ENCODE peak calls at places on chromosome 17, in six cellular contexts. L, J, R, S, P and B are unnamed samples.

GRCh38 chr17:73506470-73507435 is 137.5 kb downstream of the SDK2 start:
- DNase-seq in L (no peak), J (no peak), R (no peak), S (no peak), P (no peak), B (no peak)

GRCh38 chr17:44533533-44534246 is 23.6 kb upstream of the FZD2 start:
- DNase-seq in L (peak; percentile 96), J (peak; percentile 90), R (peak; percentile 75), S (no peak), P (peak; percentile 93), B (no peak)

GRCh38 chr17:74059471-74059870 is 144.0 kb upstream of the RPL38 start:
- DNase-seq in L (no peak), J (no peak), R (no peak), S (no peak), P (no peak), B (no peak)

GRCh38 chr17:50174444-50174843 is 8.6 kb downstream of the SGCA start:
- DNase-seq in L (no peak), J (no peak), R (no peak), S (no peak), P (no peak), B (no peak)

GRCh38 chr17:39360537-39360936 is 40.9 kb downstream of the FBXL20 start:
- DNase-seq in L (peak; percentile 72), J (no peak), R (no peak), S (no peak), P (no peak), B (no peak)

GRCh38 chr17:80432350-80432955 is 17.5 kb downstream of the ENDOV start:
- DNase-seq in L (no peak), J (no peak), R (no peak), S (no peak), P (no peak), B (no peak)

GRCh38 chr17:74803388-74803930 is 27.3 kb upstream of the NAT9 start:
- DNase-seq in L (no peak), J (no peak), R (no peak), S (no peak), P (no peak), B (no peak)

GRCh38 chr17:77736207-77736600 is 222.3 kb upstream of the TNRC6C start:
- DNase-seq in L (no peak), J (no peak), R (no peak), S (no peak), P (no peak), B (no peak)

GRCh38 chr17:58822148-58823050 is 66.7 kb downstream of the PPM1E start:
- DNase-seq in L (no peak), J (no peak), R (no peak), S (no peak), P (no peak), B (no peak)

GRCh38 chr17:79955167-79955549 is 80.5 kb downstream of the TBC1D16 start:
- DNase-seq in L (no peak), J (no peak), R (no peak), S (no peak), P (no peak), B (no peak)

GRCh38 chr17:35163886-35164285 is 16.3 kb downstream of the UNC45B start:
- DNase-seq in L (peak; percentile 25), J (no peak), R (no peak), S (no peak), P (no peak), B (no peak)

GRCh38 chr17:38786372-38786771 is 13.0 kb downstream of the PIP4K2B start:
- DNase-seq in L (no peak), J (no peak), R (no peak), S (no peak), P (no peak), B (no peak)

GRCh38 chr17:2222901-2223616 is 80.5 kb downstream of the SMG6 start:
- DNase-seq in L (no peak), J (peak; percentile 87), R (peak; percentile 49), S (no peak), P (peak; percentile 95), B (no peak)

GRCh38 chr17:51000835-51001638 is 119.6 kb downstream of the SPAG9 start:
- DNase-seq in L (no peak), J (peak; percentile 87), R (peak; percentile 26), S (peak; percentile 60), P (peak; percentile 90), B (no peak)

GRCh38 chr17:77279448-77280303 is 138.9 kb downstream of the SEC14L1 start:
- DNase-seq in L (no peak), J (peak; percentile 95), R (no peak), S (no peak), P (peak; percentile 51), B (no peak)

GRCh38 chr17:80474231-80474932 is 2.0 kb downstream of the NPTX1 start:
- DNase-seq in L (no peak), J (peak; percentile 34), R (no peak), S (no peak), P (peak; percentile 45), B (no peak)

GRCh38 chr17:1647802-1648581 is 1.7 kb downstream of the RILP start:
- DNase-seq in L (no peak), J (peak; percentile 42), R (no peak), S (no peak), P (peak; percentile 20), B (no peak)

GRCh38 chr17:70184207-70184606 is 14.9 kb downstream of the KCNJ2 start:
- DNase-seq in L (no peak), J (no peak), R (no peak), S (no peak), P (no peak), B (no peak)

GRCh38 chr17:74759243-74759801 is 10.9 kb downstream of the NHERF1 start:
- DNase-seq in L (no peak), J (no peak), R (peak; percentile 60), S (no peak), P (no peak), B (no peak)

GRCh38 chr17:78232774-78233173 is 1.3 kb downstream of the TMEM235 start:
- DNase-seq in L (no peak), J (no peak), R (no peak), S (no peak), P (no peak), B (no peak)

GRCh38 chr17:35017021-35017420 is 36.7 kb downstream of the LIG3 start:
- DNase-seq in L (no peak), J (no peak), R (no peak), S (no peak), P (no peak), B (no peak)

GRCh38 chr17:45149669-45150603 is 1.7 kb downstream of the HEXIM1 start:
- DNase-seq in L (peak; percentile 74), J (peak; percentile 70), R (peak; percentile 73), S (no peak), P (peak; percentile 61), B (no peak)

GRCh38 chr17:72342582-72343527 is 222.0 kb downstream of the SOX9 start:
- DNase-seq in L (peak; percentile 34), J (peak; percentile 37), R (no peak), S (no peak), P (no peak), B (no peak)

GRCh38 chr17:4588391-4588790 is 4.1 kb downstream of the SMTNL2 start:
- DNase-seq in L (no peak), J (no peak), R (no peak), S (no peak), P (no peak), B (no peak)

DNA sequence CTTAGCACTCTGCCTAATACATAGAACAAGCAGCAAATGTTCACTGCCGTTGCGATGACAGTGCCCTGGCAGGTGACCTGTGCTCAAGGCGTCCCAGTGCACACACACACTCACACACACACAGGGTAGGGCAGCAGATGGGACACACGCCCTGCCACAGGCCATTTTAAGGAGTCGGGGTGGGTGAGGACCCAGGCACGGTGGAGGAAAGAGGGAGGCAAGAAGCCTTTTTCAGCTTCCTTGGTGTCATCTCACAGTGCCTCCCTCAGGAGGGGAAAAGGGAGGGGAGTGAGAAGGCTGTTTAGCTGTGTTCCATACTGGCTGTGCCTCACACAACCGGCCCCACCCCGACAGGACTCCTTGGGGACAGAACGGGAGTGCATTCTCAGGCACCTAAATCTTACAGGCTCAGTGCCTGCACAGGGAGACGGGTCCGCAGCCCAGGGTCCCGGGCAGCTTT is 1.5 kb downstream of the PITPNM3 start:
- DNase-seq in L (no peak), J (no peak), R (no peak), S (no peak), P (no peak), B (no peak)
- H3K4me3 ChIP-seq in L (peak overlapping the region; percentile 60), J (no peak overlapping the region), R (no peak overlapping the region), S (no peak overlapping the region), P (no peak overlapping the region), B (no peak overlapping the region)

GRCh38 chr17:82388223-82388921 is 16.8 kb downstream of the UTS2R start:
- DNase-seq in L (no peak), J (no peak), R (no peak), S (no peak), P (no peak), B (no peak)
- TF ChIP-seq CTCF in L (no peak), J (no peak), R (no peak), S (no peak), P (no peak), B (no peak)

DNA sequence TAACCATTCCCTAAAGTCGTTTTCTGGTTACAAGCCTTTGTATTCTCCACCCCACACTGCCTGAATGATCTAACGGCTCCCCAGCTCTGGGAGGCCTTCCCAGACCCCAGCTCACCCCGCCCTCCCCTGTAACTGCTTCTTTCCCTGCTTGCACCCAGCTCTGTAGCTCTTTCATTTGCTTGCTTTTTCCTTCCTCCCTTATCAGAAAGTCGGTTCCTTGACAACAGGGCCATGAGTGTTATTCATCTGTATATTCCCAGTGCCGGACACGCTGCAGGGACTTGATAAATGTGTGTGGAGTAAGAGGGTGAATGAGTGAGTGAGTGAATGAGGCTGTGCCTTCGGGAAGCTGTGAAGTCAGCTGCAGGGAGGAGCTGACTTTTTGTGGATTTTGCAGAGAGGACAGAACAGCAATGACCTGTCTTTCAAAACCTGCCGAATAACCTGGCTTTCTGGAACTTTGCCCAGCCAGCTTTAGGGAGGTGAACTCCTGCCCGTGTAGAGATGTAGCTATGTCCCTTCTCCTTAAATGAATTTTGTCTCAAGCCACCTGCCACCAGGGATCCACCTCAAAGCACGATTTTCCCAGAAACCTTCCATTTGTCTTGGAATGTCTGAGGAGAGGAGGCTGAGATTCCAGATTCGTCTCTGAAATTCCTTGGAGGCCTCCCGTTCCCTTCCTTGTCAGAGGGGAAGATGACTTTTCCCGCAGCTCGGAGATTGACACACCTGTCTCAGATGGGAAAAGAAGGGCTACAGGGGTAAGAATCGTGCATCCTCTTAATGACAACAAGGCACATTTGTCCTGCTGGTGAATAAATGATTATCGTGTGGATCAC is 19.9 kb upstream of the CACNG4 start:
- DNase-seq in L (no peak), J (peak; percentile 24), R (no peak), S (no peak), P (peak; percentile 30), B (no peak)
- H3K4me3 ChIP-seq in L (no peak overlapping the region), J (no peak overlapping the region), R (no peak overlapping the region), S (no peak overlapping the region), P (no peak overlapping the region), B (no peak overlapping the region)

GRCh38 chr17:32007463-32008298 is 498 bp downstream of the LRRC37B start:
- DNase-seq in L (peak; percentile 67), J (peak; percentile 26), R (peak; percentile 49), S (no peak), P (peak; percentile 18), B (no peak)
- TF ChIP-seq CTCF in L (no peak), J (no peak), R (no peak), S (no peak), P (no peak), B (no peak)

GRCh38 chr17:66791337-66791736 is 43.6 kb upstream of the CACNG5 start:
- DNase-seq in L (no peak), J (no peak), R (no peak), S (no peak), P (no peak), B (no peak)
- H3K4me3 ChIP-seq in L (no peak overlapping the region), J (no peak overlapping the region), R (no peak overlapping the region), S (no peak overlapping the region), P (no peak overlapping the region), B (no peak overlapping the region)